ENCODE peak calls at places on chromosomes 5 and 9, in ten cellular contexts. R, Y, W, U, Z, Q, O, K, I and A are unnamed samples.

GRCh38 chr5:102858808-102859207 is 103.7 kb downstream of the PAM start:
- DNase-seq in U (no peak), W (no peak), K (no peak), R (no peak), Y (no peak), Z (peak; percentile 78), O (no peak), Q (no peak), I (no peak), A (peak; percentile 61)

GRCh38 chr9:124809741-124810500 is 33.0 kb downstream of the OLFML2A start:
- DNase-seq in I (no peak), Q (no peak), Y (no peak), Z (no peak), R (no peak), K (no peak), O (no peak), U (no peak), W (no peak), A (no peak)

GRCh38 chr5:73454379-73455036 is 5.9 kb upstream of the FOXD1 start:
- DNase-seq in I (peak; percentile 84), O (peak; percentile 59), U (peak; percentile 49), K (no peak), Q (peak; percentile 76), Z (peak; percentile 69), R (no peak), W (peak; percentile 69), Y (peak; percentile 62), A (peak; percentile 55)

GRCh38 chr5:151459680-151460079 is 12.3 kb downstream of the SLC36A1 start:
- DNase-seq in U (no peak), W (no peak), K (no peak), Q (no peak), I (peak; percentile 29), Z (no peak), Y (no peak), R (no peak), O (no peak), A (peak; percentile 32)

GRCh38 chr5:168611163-168611562 is 32.0 kb upstream of the PANK3 start:
- DNase-seq in Z (no peak), U (no peak), K (no peak), O (no peak), Q (no peak), R (no peak), I (no peak), W (no peak), Y (peak; percentile 34), A (peak; percentile 52)

GRCh38 chr9:88535226-88535931 is 401 bp downstream of the NXNL2 start:
- DNase-seq in R (peak; percentile 75), I (peak; percentile 69), Q (no peak), U (peak; percentile 30), Z (no peak), K (peak; percentile 77), W (peak; percentile 35), Y (no peak), O (no peak), A (peak; percentile 18)

GRCh38 chr9:80797841-80798688 is 891.3 kb downstream of the TLE1 start:
- DNase-seq in Q (peak; percentile 98), O (no peak), Z (no peak), W (peak; percentile 22), Y (peak; percentile 93), R (no peak), U (no peak), I (peak; percentile 16), K (no peak), A (peak; percentile 54)

GRCh38 chr9:89353989-89354388 is 35.7 kb downstream of the SECISBP2 start:
- DNase-seq in W (no peak), R (no peak), Z (no peak), Q (no peak), O (no peak), U (no peak), Y (no peak), I (no peak), K (no peak), A (peak; percentile 7)

GRCh38 chr5:138033275-138033808 is 463 bp upstream of the FAM13B start:
- DNase-seq in I (peak; percentile 55), Q (no peak), O (no peak), Z (peak; percentile 45), W (no peak), U (no peak), R (no peak), Y (no peak), K (no peak), A (peak; percentile 5)

GRCh38 chr5:138029944-138030343 is 2.9 kb downstream of the FAM13B start:
- DNase-seq in Q (no peak), U (no peak), K (no peak), O (no peak), I (no peak), Y (no peak), W (no peak), R (no peak), Z (no peak), A (no peak)

GRCh38 chr5:138032572-138033274 is at the start of gene FAM13B:
- DNase-seq in O (no peak), Z (peak; percentile 77), K (peak; percentile 93), Y (peak; percentile 82), I (peak; percentile 94), W (peak; percentile 80), R (peak; percentile 95), U (peak; percentile 82), Q (peak; percentile 85), A (peak; percentile 72)

GRCh38 chr5:138032028-138032571 is 779 bp downstream of the FAM13B start:
- DNase-seq in Q (no peak), Z (peak; percentile 56), W (peak; percentile 80), O (no peak), I (no peak), U (peak; percentile 64), K (peak; percentile 87), R (peak; percentile 90), Y (peak; percentile 41), A (peak; percentile 65)

DNA sequence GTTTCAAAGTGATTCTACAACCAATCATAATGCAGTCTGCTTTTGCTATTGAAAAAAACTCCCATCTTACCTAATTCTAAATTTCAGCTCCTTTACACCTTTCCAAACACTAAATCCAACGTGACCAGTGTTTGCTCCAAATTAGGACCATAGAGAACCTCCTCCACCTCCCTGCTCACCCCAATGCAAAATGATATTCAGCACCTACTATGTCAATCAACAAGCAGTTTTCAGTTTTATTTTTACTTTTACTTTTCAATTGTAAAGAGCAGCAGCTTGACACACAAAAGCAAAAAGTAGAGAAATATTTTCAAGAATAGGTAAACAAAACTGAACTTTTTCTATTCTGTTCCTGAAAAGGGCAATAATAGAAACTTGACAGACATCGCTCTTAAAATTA is 3.4 kb downstream of the FAM13B start:
- DNase-seq in I (no peak), W (no peak), U (no peak), Z (no peak), O (no peak), K (no peak), R (no peak), Y (no peak), Q (no peak), A (no peak)
- H3K4me1 ChIP-seq in I (peaks cover 12% of the 10 kb centered on the region), W (no peaks in the 10 kb centered on the region), U (peaks cover 31% of the 10 kb centered on the region), Z (peaks cover 12% of the 10 kb centered on the region), O (peaks cover 33% of the 10 kb centered on the region), K (peaks cover 50% of the 10 kb centered on the region), R (peaks cover 9% of the 10 kb centered on the region), Y (peaks cover 12% of the 10 kb centered on the region), Q (peaks cover 6% of the 10 kb centered on the region), A (peaks cover 4% of the 10 kb centered on the region)

DNA sequence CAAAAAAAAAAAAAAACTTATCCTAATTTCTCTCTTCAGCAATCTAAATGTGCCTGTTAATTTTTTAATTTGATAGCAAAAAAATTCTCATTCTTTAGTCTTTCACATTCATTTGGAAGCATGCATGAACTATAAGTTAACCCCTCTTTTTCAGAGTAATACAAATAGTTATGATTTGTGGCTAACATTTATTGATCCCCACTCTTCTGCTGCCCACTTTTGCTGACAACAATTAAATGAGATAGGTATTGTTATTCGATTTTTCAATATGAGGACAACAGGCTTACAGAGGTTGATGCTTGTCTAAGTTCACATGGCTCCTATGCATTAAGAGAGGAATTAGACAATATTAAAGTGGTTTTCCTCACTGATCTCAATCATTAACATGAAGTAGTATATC is 2.9 kb upstream of the NR3C1 start:
- DNase-seq in I (no peak), K (no peak), R (no peak), O (no peak), Y (no peak), W (no peak), Z (no peak), Q (no peak), U (no peak), A (no peak)
- H3K27ac ChIP-seq in I (no peak overlapping the region), K (no peak overlapping the region), R (no peak overlapping the region), O (no peak overlapping the region), Y (no peak overlapping the region), W (no peak overlapping the region), Z (no peak overlapping the region), Q (no peak overlapping the region), U (no peak overlapping the region), A (no peak overlapping the region)

GRCh38 chr9:134710912-134711311 is 69.3 kb downstream of the COL5A1 start:
- DNase-seq in K (no peak), U (no peak), Z (no peak), Q (no peak), R (no peak), O (no peak), Y (no peak), I (no peak), W (no peak), A (no peak)

GRCh38 chr9:134710271-134710540 is 68.6 kb downstream of the COL5A1 start:
- DNase-seq in Q (no peak), Z (no peak), I (no peak), K (no peak), O (no peak), U (no peak), W (no peak), R (peak; percentile 57), Y (no peak), A (no peak)

GRCh38 chr9:134709512-134710270 is 68.1 kb downstream of the COL5A1 start:
- DNase-seq in W (no peak), K (no peak), R (peak; percentile 65), Z (no peak), O (no peak), U (no peak), I (no peak), Y (no peak), Q (no peak), A (peak; percentile 77)

GRCh38 chr9:134712922-134713321 is 71.3 kb downstream of the COL5A1 start:
- DNase-seq in W (no peak), R (no peak), I (no peak), Y (no peak), O (no peak), U (no peak), Q (no peak), Z (no peak), K (no peak), A (no peak)

DNA sequence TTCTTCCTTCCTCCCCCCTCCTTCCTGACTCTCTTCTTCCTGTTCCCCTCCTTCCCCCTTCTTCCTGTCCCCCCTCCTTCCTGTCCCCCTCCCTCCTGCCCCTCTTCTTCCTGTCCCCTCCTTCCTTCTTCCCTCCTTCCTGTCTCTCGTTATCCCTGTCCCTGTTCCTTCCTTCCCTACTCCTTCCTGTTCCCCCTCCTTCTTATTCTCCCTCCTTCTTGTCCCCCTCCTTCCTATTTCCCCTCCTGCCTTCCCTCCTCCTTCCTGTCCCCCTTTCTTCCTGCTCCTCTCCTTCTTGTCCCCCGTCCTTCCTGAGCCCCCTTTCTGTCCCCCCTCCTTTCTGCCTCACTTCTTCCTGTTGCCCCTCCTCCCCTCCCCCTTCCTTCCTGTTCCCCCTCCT is 70.6 kb downstream of the COL5A1 start:
- DNase-seq in Y (no peak), I (no peak), Z (no peak), W (no peak), R (no peak), O (no peak), U (no peak), K (no peak), Q (no peak), A (no peak)
- H3K4me3 ChIP-seq in Y (no peak overlapping the region), I (no peak overlapping the region), Z (no peak overlapping the region), W (no peak overlapping the region), R (no peak overlapping the region), O (no peak overlapping the region), U (no peak overlapping the region), K (no peak overlapping the region), Q (no peak overlapping the region), A (no peak overlapping the region)

DNA sequence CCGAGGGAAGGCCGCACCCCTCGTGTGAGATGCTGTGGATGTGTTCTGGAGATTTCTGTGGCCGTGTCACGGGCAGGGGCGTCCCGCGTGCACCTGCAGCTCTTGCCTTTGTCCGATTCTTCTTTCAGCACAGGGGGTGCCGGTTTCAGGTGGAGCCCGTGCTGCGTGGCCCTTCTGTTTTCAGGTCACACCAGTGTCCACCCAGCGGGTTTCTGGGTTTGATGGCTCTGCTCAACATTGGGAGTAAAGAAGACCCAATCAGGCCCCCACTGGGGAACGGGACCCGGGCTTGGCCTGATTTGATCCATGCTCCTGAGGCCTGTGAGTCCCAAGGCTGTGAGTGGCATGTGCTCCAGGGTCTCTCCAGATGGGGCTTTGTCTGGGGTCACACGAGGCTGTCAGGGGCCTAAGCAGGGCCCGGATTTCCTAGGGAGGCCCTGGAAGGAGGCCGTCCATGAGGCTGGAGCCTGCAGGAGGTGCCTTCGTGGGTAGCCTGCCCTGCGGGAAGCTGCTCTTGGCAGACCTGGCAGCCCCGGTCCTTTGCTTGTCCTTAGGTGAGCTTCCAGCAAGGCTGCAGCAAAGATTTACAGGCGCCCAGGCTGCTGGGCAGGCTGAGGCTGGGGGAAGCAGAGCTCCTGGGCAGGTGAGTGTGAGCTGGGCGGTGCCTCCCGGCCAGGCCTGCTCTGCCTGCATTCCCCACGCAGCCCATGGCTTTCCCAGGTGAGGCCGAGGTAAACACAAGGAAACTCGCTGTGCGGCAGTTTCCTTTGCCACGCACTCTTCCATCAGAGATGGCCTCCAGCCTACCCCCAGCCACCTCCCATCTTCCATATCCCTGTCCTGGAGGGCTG is 12.8 kb downstream of the MRPL36 start:
- DNase-seq in I (no peak), Q (no peak), Z (no peak), W (no peak), O (no peak), R (peak; percentile 57), Y (no peak), U (no peak), K (peak; percentile 52), A (no peak)
- H3K4me1 ChIP-seq in I (peaks cover 13% of the 10 kb centered on the region), Q (peaks cover 3% of the 10 kb centered on the region), Z (peaks cover 16% of the 10 kb centered on the region), W (no peaks in the 10 kb centered on the region), O (peaks cover 19% of the 10 kb centered on the region), R (peaks cover 5% of the 10 kb centered on the region), Y (peaks cover 21% of the 10 kb centered on the region), U (no peaks in the 10 kb centered on the region), K (peaks cover 6% of the 10 kb centered on the region), A (peaks cover 11% of the 10 kb centered on the region)